ENCODE peak calls at places on chromosomes 11 and 22, in seven cellular contexts. Q is PC-3, C is thoracic aorta, P is IMR-90, S is left lung, Z is stomach, X is lower lobe of right lung. V is an unnamed sample.

GRCh38 chr22:40922484-40923303 is 28.5 kb upstream of the RBX1 start:
- DNase-seq in Q (peak; percentile 76), C (no peak), P (peak; percentile 72), S (no peak), Z (no peak), X (no peak), V (no peak)

GRCh38 chr11:88384678-88385015 is 47.1 kb upstream of the CTSC start:
- DNase-seq in Q (peak; percentile 48), C (no peak), P (peak; percentile 49), S (no peak), Z (no peak), X (no peak), V (no peak)

GRCh38 chr11:61873588-61874459 is 17.5 kb downstream of the FADS3 start:
- DNase-seq in Q (no peak), C (no peak), P (no peak), S (peak; percentile 67), Z (no peak), X (no peak), V (no peak)

GRCh38 chr11:46421257-46421880 is 29.8 kb upstream of the CHRM4 start:
- DNase-seq in Q (no peak), C (no peak), P (no peak), S (no peak), Z (no peak), X (no peak), V (no peak)

GRCh38 chr11:36619502-36619901 is 21.5 kb upstream of the RAG2 start:
- DNase-seq in Q (no peak), C (no peak), P (no peak), S (no peak), Z (no peak), X (no peak), V (no peak)

GRCh38 chr11:73539506-73540084 is 58.3 kb downstream of the FAM168A start:
- DNase-seq in Q (no peak), C (no peak), P (no peak), S (no peak), Z (no peak), X (no peak), V (no peak)

GRCh38 chr11:1845571-1846452 is 7.0 kb downstream of the TNNI2 start:
- DNase-seq in Q (no peak), C (no peak), P (no peak), S (peak; percentile 62), Z (no peak), X (peak; percentile 36), V (no peak)

GRCh38 chr11:76203131-76203925 is 3.0 kb downstream of the WNT11 start:
- DNase-seq in Q (no peak), C (no peak), P (no peak), S (peak; percentile 54), Z (no peak), X (peak; percentile 39), V (no peak)

GRCh38 chr22:44023404-44024287 is 456 bp upstream of the PARVB start:
- DNase-seq in Q (peak; percentile 37), C (no peak), P (peak; percentile 12), S (peak; percentile 86), Z (peak; percentile 54), X (peak; percentile 60), V (peak; percentile 64)

GRCh38 chr11:111923351-111923788 is 4.7 kb downstream of the C11orf52 start:
- DNase-seq in Q (no peak), C (no peak), P (peak; percentile 48), S (no peak), Z (no peak), X (no peak), V (no peak)

GRCh38 chr11:74870485-74870884 is 78.4 kb downstream of the XRRA1 start:
- DNase-seq in Q (peak; percentile 70), C (no peak), P (peak; percentile 66), S (no peak), Z (no peak), X (no peak), V (no peak)

GRCh38 chr11:74866557-74866956 is 82.3 kb downstream of the XRRA1 start:
- DNase-seq in Q (no peak), C (no peak), P (no peak), S (no peak), Z (no peak), X (no peak), V (no peak)

DNA sequence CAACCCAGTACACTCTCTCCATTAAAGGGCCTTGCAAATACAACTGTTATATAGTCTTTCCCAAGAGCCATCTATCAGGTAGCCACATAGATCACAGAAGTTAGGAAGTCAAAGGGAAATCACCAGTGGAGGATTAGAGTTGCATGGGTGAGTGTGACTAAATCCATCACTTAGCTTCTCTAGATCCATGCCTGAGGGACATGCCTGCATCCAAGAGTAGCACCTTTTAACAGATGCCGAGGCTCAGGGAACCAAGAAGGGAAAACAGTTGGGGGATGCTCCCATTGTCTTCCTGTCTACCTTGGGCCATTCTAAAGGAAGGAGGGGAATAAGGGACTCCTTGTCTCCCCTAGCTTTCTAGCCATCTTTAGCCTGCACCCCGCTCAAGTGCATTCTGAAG is 77.9 kb downstream of the XRRA1 start:
- DNase-seq in Q (no peak), C (no peak), P (no peak), S (no peak), Z (no peak), X (no peak), V (no peak)
- H3K9me3 ChIP-seq in Q (peaks cover 40% of the 10 kb centered on the region), C (peaks cover 70% of the 10 kb centered on the region), P (peaks cover 39% of the 10 kb centered on the region), S (peaks cover 97% of the 10 kb centered on the region), Z (peaks cover 73% of the 10 kb centered on the region), X (peaks cover 79% of the 10 kb centered on the region), V (peaks cover 19% of the 10 kb centered on the region)

GRCh38 chr22:47384977-47385376 is 622.5 kb downstream of the TBC1D22A start:
- DNase-seq in Q (no peak), C (no peak), P (no peak), S (no peak), Z (no peak), X (no peak), V (peak; percentile 5)

GRCh38 chr22:47381240-47381639 is 618.8 kb downstream of the TBC1D22A start:
- DNase-seq in Q (no peak), C (no peak), P (no peak), S (peak; percentile 50), Z (no peak), X (no peak), V (peak; percentile 32)

GRCh38 chr22:47380692-47381091 is 618.2 kb downstream of the TBC1D22A start:
- DNase-seq in Q (no peak), C (no peak), P (no peak), S (no peak), Z (no peak), X (peak; percentile 14), V (no peak)

GRCh38 chr22:47379037-47379436 is 616.6 kb downstream of the TBC1D22A start:
- DNase-seq in Q (no peak), C (no peak), P (no peak), S (peak; percentile 63), Z (no peak), X (peak; percentile 24), V (peak; percentile 20)

GRCh38 chr22:47382164-47382890 is 619.9 kb downstream of the TBC1D22A start:
- DNase-seq in Q (no peak), C (no peak), P (no peak), S (no peak), Z (no peak), X (peak; percentile 26), V (peak; percentile 37)
- H3K9me3 ChIP-seq in Q (no peaks in the 10 kb centered on the region), C (no peaks in the 10 kb centered on the region), P (peaks cover 7% of the 10 kb centered on the region), S (no peaks in the 10 kb centered on the region), Z (no peaks in the 10 kb centered on the region), X (no peaks in the 10 kb centered on the region), V (no peaks in the 10 kb centered on the region)

DNA sequence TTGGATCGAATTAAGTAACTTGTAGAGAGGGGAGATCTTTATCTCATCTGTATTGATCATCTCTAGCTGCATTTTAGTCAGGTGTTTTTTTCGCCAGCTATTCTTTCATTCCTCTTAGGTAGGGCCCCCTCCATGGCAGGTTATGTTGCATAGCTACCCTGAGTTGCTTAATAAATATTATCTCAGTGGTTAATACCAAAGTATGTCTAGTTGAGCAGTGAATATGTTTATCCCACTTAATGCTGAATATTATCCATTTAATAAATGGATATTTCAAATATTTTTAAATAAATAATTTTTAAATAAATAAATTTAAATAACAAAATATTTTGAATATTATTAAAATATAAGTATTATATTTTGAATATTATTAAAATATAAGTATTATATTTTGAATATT is 9.6 kb downstream of the PRRG4 start:
- DNase-seq in Q (no peak), C (no peak), P (no peak), S (no peak), Z (no peak), X (no peak), V (no peak)
- H3K9me3 ChIP-seq in Q (no peaks in the 10 kb centered on the region), C (no peaks in the 10 kb centered on the region), P (no peaks in the 10 kb centered on the region), S (no peaks in the 10 kb centered on the region), Z (no peaks in the 10 kb centered on the region), X (no peaks in the 10 kb centered on the region), V (no peaks in the 10 kb centered on the region)

GRCh38 chr11:55342901-55343300 is at the start of gene OR4A16:
- DNase-seq in Q (no peak), C (no peak), P (no peak), S (no peak), Z (no peak), X (no peak), V (no peak)
- H3K9me3 ChIP-seq in Q (peaks cover 4% of the 10 kb centered on the region), C (no peaks in the 10 kb centered on the region), P (peaks cover 5% of the 10 kb centered on the region), S (peaks cover 17% of the 10 kb centered on the region), Z (no peaks in the 10 kb centered on the region), X (no peaks in the 10 kb centered on the region), V (no peaks in the 10 kb centered on the region)

GRCh38 chr11:41622707-41623359 is 163.4 kb upstream of the LRRC4C start:
- DNase-seq in Q (no peak), C (no peak), P (no peak), S (peak; percentile 67), Z (no peak), X (no peak), V (no peak)
- H3K9me3 ChIP-seq in Q (no peaks in the 10 kb centered on the region), C (no peaks in the 10 kb centered on the region), P (peaks cover 2% of the 10 kb centered on the region), S (peaks cover 11% of the 10 kb centered on the region), Z (no peaks in the 10 kb centered on the region), X (no peaks in the 10 kb centered on the region), V (no peaks in the 10 kb centered on the region)

GRCh38 chr11:126225266-126225665 is 13.7 kb downstream of the FAM118B start:
- DNase-seq in Q (no peak), C (no peak), P (no peak), S (no peak), Z (no peak), X (no peak), V (no peak)
- H3K9me3 ChIP-seq in Q (no peaks in the 10 kb centered on the region), C (no peaks in the 10 kb centered on the region), P (no peaks in the 10 kb centered on the region), S (no peaks in the 10 kb centered on the region), Z (no peaks in the 10 kb centered on the region), X (no peaks in the 10 kb centered on the region), V (no peaks in the 10 kb centered on the region)

V was measured in right lobe of liver.